ENCODE peak calls at places on chromosomes 4 and X, in six cellular contexts. P, B, O, Z, R and I are unnamed samples.

GRCh38 chr4:75745192-75745591 is 20.8 kb downstream of the USO1 start:
- DNase-seq in P (no peak), B (no peak), O (no peak), Z (no peak), R (no peak), I (no peak)

GRCh38 chrX:3712080-3712869 is 1.2 kb downstream of the PRKX start:
- DNase-seq in P (peak), B (no peak), O (peak), Z (peak), R (no peak), I (no peak)

GRCh38 chr4:2757426-2757825 is 1.3 kb upstream of the TNIP2 start:
- DNase-seq in P (no peak), B (no peak), O (no peak), Z (no peak), R (no peak), I (no peak)

GRCh38 chrX:134020910-134021309 is 35.5 kb upstream of the GPC3 start:
- DNase-seq in P (no peak), B (no peak), O (no peak), Z (no peak), R (no peak), I (no peak)

GRCh38 chrX:118347131-118347530 is 1.2 kb downstream of the WDR44 start:
- DNase-seq in P (no peak), B (no peak), O (no peak), Z (peak), R (no peak), I (no peak)

GRCh38 chr4:12270546-12270945 is 841.9 kb upstream of the HS3ST1 start:
- DNase-seq in P (no peak), B (no peak), O (no peak), Z (no peak), R (no peak), I (no peak)

GRCh38 chr4:125316391-125316780 is 1.6 kb downstream of the FAT4 start:
- DNase-seq in P (peak), B (no peak), O (peak), Z (no peak), R (no peak), I (no peak)

GRCh38 chr4:3792813-3793212 is 26.6 kb downstream of the ADRA2C start:
- DNase-seq in P (peak), B (no peak), O (peak), Z (no peak), R (no peak), I (peak)

GRCh38 chrX:40420899-40421729 is 159.7 kb upstream of the ATP6AP2 start:
- DNase-seq in P (peak), B (no peak), O (no peak), Z (no peak), R (no peak), I (no peak)

GRCh38 chr4:56296449-56296990 is 90.8 kb downstream of the AASDH start:
- DNase-seq in P (no peak), B (no peak), O (no peak), Z (no peak), R (no peak), I (no peak)

GRCh38 chr4:52979020-52979419 is 116.9 kb downstream of the RASL11B start:
- DNase-seq in P (no peak), B (no peak), O (no peak), Z (no peak), R (no peak), I (no peak)

GRCh38 chr4:104941661-104942062 is 205.0 kb upstream of the TET2 start:
- DNase-seq in P (no peak), B (no peak), O (no peak), Z (peak), R (no peak), I (no peak)